ENCODE peak calls at places on chromosomes 12 and 14, in seven cellular contexts. Z, V, A, D, Q, J and B are unnamed samples.

GRCh38 chr12:131894981-131895639 is 688 bp downstream of the ULK1 start:
- DNase-seq in Z (no peak), V (no peak), A (no peak), D (peak), Q (no peak), J (no peak), B (no peak)

GRCh38 chr12:97854477-97854876 is 391.9 kb downstream of the RMST start:
- DNase-seq in Z (no peak), V (no peak), A (no peak), D (no peak), Q (no peak), J (no peak), B (no peak)

GRCh38 chr14:51648296-51648695 is 3.4 kb upstream of the FRMD6 start:
- DNase-seq in Z (no peak), V (no peak), A (no peak), D (no peak), Q (no peak), J (no peak), B (no peak)

GRCh38 chr12:67747869-67748760 is 99.6 kb downstream of the DYRK2 start:
- DNase-seq in Z (peak), V (no peak), A (peak), D (no peak), Q (no peak), J (no peak), B (no peak)

GRCh38 chr12:67519824-67520433 is 128.6 kb upstream of the DYRK2 start:
- DNase-seq in Z (no peak), V (no peak), A (no peak), D (no peak), Q (no peak), J (peak), B (peak)

GRCh38 chr12:19161251-19161650 is 31.7 kb downstream of the PLEKHA5 start:
- DNase-seq in Z (no peak), V (no peak), A (no peak), D (no peak), Q (no peak), J (no peak), B (no peak)

GRCh38 chr14:68593806-68594536 is 198.9 kb downstream of the ZFP36L1 start:
- DNase-seq in Z (no peak), V (no peak), A (peak), D (no peak), Q (no peak), J (no peak), B (no peak)

GRCh38 chr14:93003945-93004698 is 81.2 kb downstream of the CHGA start:
- DNase-seq in Z (no peak), V (no peak), A (no peak), D (peak), Q (no peak), J (no peak), B (no peak)

GRCh38 chr14:51867753-51868152 is 7.3 kb downstream of the GNG2 start:
- DNase-seq in Z (no peak), V (no peak), A (no peak), D (no peak), Q (no peak), J (no peak), B (no peak)

GRCh38 chr12:89525002-89525823 is 617 bp upstream of the GALNT4 start:
- DNase-seq in Z (no peak), V (no peak), A (peak), D (peak), Q (peak), J (no peak), B (peak)

GRCh38 chr12:64181504-64182291 is 40.4 kb downstream of the KICS2 start:
- DNase-seq in Z (peak), V (no peak), A (peak), D (peak), Q (no peak), J (no peak), B (peak)

GRCh38 chr12:5478081-5478706 is 46.3 kb downstream of the NTF3 start:
- DNase-seq in Z (no peak), V (no peak), A (no peak), D (no peak), Q (no peak), J (no peak), B (no peak)

GRCh38 chr14:20428010-20428365 is 8.0 kb downstream of the KLHL33 start:
- DNase-seq in Z (no peak), V (no peak), A (no peak), D (no peak), Q (no peak), J (no peak), B (no peak)

GRCh38 chr12:57147641-57147944 is 174 bp upstream of the LRP1-AS start:
- DNase-seq in Z (no peak), V (no peak), A (peak), D (no peak), Q (no peak), J (no peak), B (no peak)

GRCh38 chr12:89356069-89356665 is 3.9 kb upstream of the DUSP6 start:
- DNase-seq in Z (no peak), V (no peak), A (no peak), D (no peak), Q (no peak), J (no peak), B (no peak)

GRCh38 chr12:124321040-124321481 is 26.2 kb downstream of the RFLNA start:
- DNase-seq in Z (no peak), V (peak), A (peak), D (peak), Q (peak), J (peak), B (peak)

GRCh38 chr12:15982921-15983320 is 71.8 kb downstream of the DERA start:
- DNase-seq in Z (no peak), V (no peak), A (no peak), D (no peak), Q (no peak), J (no peak), B (no peak)

GRCh38 chr14:104422301-104423223 is 157.0 kb upstream of the C14orf180 start:
- DNase-seq in Z (no peak), V (no peak), A (no peak), D (peak), Q (no peak), J (no peak), B (no peak)

GRCh38 chr12:116736962-116737773 is 701 bp downstream of the SPRING1 start:
- DNase-seq in Z (no peak), V (no peak), A (no peak), D (peak), Q (peak), J (no peak), B (no peak)

GRCh38 chr14:59294662-59294992 is 106.2 kb downstream of the DAAM1 start:
- DNase-seq in Z (no peak), V (no peak), A (no peak), D (no peak), Q (no peak), J (no peak), B (no peak)

GRCh38 chr12:119631930-119632678 is 35.8 kb upstream of the PRKAB1 start:
- DNase-seq in Z (peak), V (no peak), A (peak), D (no peak), Q (no peak), J (no peak), B (no peak)

GRCh38 chr12:19369691-19370148 is 69.6 kb upstream of the AEBP2 start:
- DNase-seq in Z (no peak), V (no peak), A (no peak), D (no peak), Q (no peak), J (no peak), B (no peak)

GRCh38 chr12:28869197-28869596 is 279.9 kb upstream of the FAR2 start:
- DNase-seq in Z (no peak), V (no peak), A (no peak), D (peak), Q (no peak), J (no peak), B (no peak)

GRCh38 chr12:89151536-89151935 is 200.8 kb downstream of the DUSP6 start:
- DNase-seq in Z (no peak), V (no peak), A (no peak), D (no peak), Q (no peak), J (peak), B (no peak)

GRCh38 chr14:92726933-92727262 is 21.5 kb downstream of the LGMN start:
- DNase-seq in Z (no peak), V (no peak), A (no peak), D (no peak), Q (no peak), J (no peak), B (no peak)

GRCh38 chr12:27462151-27462694 is 15.7 kb downstream of the SMCO2 start:
- DNase-seq in Z (no peak), V (no peak), A (no peak), D (no peak), Q (no peak), J (no peak), B (no peak)

GRCh38 chr12:96205909-96206308 is 11.7 kb downstream of the ELK3 start:
- DNase-seq in Z (no peak), V (no peak), A (no peak), D (no peak), Q (no peak), J (no peak), B (no peak)

GRCh38 chr12:116434155-116435065 is 124.8 kb upstream of the MAP1LC3B2 start:
- DNase-seq in Z (peak), V (no peak), A (no peak), D (peak), Q (peak), J (peak), B (peak)

GRCh38 chr12:15540469-15540872 is 218.2 kb downstream of the PTPRO start:
- DNase-seq in Z (no peak), V (no peak), A (no peak), D (no peak), Q (no peak), J (no peak), B (no peak)

GRCh38 chr14:54117401-54117800 is 160.8 kb upstream of the BMP4 start:
- DNase-seq in Z (no peak), V (no peak), A (no peak), D (no peak), Q (no peak), J (no peak), B (no peak)
- TF ChIP-seq JUND in Z (no peak), V (no peak), A (no peak), D (no peak), Q (no peak), J (no peak), B (no peak)

DNA sequence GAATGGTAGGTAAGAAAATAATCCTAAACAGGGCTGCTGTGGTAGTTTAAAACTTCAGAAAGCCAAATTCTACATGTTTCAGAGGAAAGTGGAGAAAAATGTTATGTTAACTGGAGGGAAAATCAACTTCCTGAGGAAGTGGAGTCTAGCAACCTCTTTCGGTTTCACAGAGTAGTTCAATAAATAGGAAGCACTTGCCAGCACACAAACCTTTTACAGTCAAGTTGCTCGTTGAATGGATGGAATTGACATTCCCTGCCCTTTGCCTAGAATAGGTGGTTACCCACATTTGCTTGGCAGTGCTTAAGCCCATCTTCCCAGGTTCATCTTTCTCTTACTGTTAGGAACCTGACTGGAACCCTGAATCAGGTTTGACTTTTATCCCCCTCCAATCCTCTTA is 15.9 kb downstream of the ANKRD13A start:
- DNase-seq in Z (no peak), V (no peak), A (no peak), D (no peak), Q (no peak), J (no peak), B (no peak)
- TF ChIP-seq JUND in Z (no peak), V (no peak), A (no peak), D (no peak), Q (no peak), J (no peak), B (no peak)

GRCh38 chr12:44342371-44342770 is 506.5 kb downstream of the TMEM117 start:
- DNase-seq in Z (no peak), V (no peak), A (no peak), D (no peak), Q (no peak), J (no peak), B (no peak)
- TF ChIP-seq JUND in Z (no peak), V (no peak), A (no peak), D (no peak), Q (no peak), J (no peak), B (no peak)

GRCh38 chr12:113208041-113208934 is 13.0 kb upstream of the TPCN1 start:
- DNase-seq in Z (no peak), V (peak), A (no peak), D (no peak), Q (no peak), J (no peak), B (no peak)
- TF ChIP-seq JUND in Z (no peak), V (no peak), A (no peak), D (no peak), Q (no peak), J (no peak), B (no peak)

DNA sequence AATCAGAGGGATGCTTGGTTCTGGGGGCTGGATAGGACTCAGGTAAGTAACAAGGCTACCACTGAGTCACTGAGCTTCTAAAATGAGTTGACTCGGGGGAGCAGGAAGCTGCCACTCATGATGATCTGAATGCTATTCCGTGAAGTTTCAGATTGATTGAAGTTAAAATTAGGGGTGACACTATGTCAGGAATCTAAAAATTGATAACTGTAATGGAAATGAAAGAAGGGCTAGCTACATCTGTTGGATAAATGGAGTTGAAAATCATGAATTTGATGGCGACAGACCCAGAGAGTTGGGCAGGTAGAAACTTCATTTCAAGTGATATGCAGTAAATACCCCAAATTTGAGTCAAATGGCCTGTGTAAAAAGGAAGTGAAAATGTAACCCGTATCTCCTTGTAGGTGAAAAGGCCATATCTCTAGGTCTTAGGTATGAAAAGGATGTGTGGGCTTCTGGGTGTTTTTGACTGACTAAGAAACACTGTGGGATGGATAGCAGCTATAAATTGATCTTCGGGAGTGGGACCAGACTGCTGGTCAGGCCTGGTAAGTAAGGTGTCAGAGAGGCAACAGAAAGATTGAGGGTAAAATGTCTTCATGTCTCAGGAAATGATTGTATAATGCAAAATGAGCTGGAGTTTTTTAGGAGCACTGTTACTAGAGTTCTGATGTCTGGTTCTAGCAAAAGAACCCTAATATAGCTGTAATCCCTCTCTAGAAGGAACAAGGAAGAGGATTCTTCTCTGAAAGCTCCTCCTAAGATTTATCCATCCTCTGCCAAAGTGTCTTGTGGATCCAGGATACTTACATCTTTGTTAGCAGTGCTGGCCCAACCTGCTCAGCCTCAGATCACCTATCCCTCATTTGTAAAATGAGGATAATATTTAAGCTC is 57.3 kb downstream of the DAD1 start:
- DNase-seq in Z (no peak), V (peak), A (no peak), D (no peak), Q (no peak), J (no peak), B (no peak)
- TF ChIP-seq JUND in Z (no peak), V (peak), A (no peak), D (no peak), Q (no peak), J (no peak), B (no peak)

GRCh38 chr12:13169255-13169654 is 27.3 kb upstream of the EMP1 start:
- DNase-seq in Z (no peak), V (no peak), A (no peak), D (no peak), Q (no peak), J (no peak), B (no peak)

GRCh38 chr12:13173012-13173441 is 23.5 kb upstream of the EMP1 start:
- DNase-seq in Z (no peak), V (no peak), A (no peak), D (no peak), Q (no peak), J (no peak), B (no peak)

GRCh38 chr12:13173537-13173936 is 23.0 kb upstream of the EMP1 start:
- DNase-seq in Z (peak), V (peak), A (no peak), D (no peak), Q (no peak), J (no peak), B (no peak)

GRCh38 chr12:13170892-13171490 is 25.5 kb upstream of the EMP1 start:
- DNase-seq in Z (no peak), V (no peak), A (no peak), D (no peak), Q (no peak), J (no peak), B (no peak)

GRCh38 chr12:13171921-13172859 is 24.3 kb upstream of the EMP1 start:
- DNase-seq in Z (no peak), V (no peak), A (no peak), D (no peak), Q (no peak), J (no peak), B (no peak)
- TF ChIP-seq JUND in Z (peak), V (no peak), A (no peak), D (no peak), Q (no peak), J (no peak), B (no peak)

GRCh38 chr12:114649585-114649984 is 34.4 kb downstream of the TBX3 start:
- DNase-seq in Z (no peak), V (no peak), A (no peak), D (no peak), Q (no peak), J (no peak), B (no peak)
- TF ChIP-seq JUND in Z (no peak), V (no peak), A (no peak), D (no peak), Q (no peak), J (no peak), B (no peak)